ENCODE peak calls at places on chromosome 6, in nine cellular contexts. X is RPMI8226, E is GM04503, K is right cardiac atrium, G is epithelial cell of proximal tubule, A is NCI-H1105, Q is fibroblast of lung, Y is pulmonary artery endothelial cell, M is colonic mucosa. U is an unnamed sample.

GRCh38 chr6:165404703-165405102 is 95.3 kb upstream of the C6orf118 start:
- DNase-seq in X (no peak), E (no peak), K (no peak), G (no peak), A (no peak), Q (no peak), Y (no peak), M (no peak), U (no peak)

GRCh38 chr6:8889514-8889913 is 454.2 kb upstream of the SLC35B3 start:
- DNase-seq in X (no peak), E (no peak), K (no peak), G (no peak), A (no peak), Q (no peak), Y (no peak), M (no peak), U (no peak)

GRCh38 chr6:392441-393390 is 1.2 kb downstream of the IRF4 start:
- DNase-seq in X (peak), E (no peak), K (no peak), G (no peak), A (no peak), Q (peak), Y (no peak), M (no peak), U (no peak)

GRCh38 chr6:7916959-7917358 is 6.4 kb upstream of the TXNDC5 start:
- DNase-seq in X (peak), E (no peak), K (no peak), G (no peak), A (no peak), Q (no peak), Y (no peak), M (no peak), U (no peak)

GRCh38 chr6:121615493-121615892 is 180.0 kb downstream of the GJA1 start:
- DNase-seq in X (no peak), E (no peak), K (no peak), G (no peak), A (no peak), Q (no peak), Y (no peak), M (no peak), U (no peak)

GRCh38 chr6:5752282-5752681 is 254.4 kb downstream of the NRN1 start:
- DNase-seq in X (no peak), E (peak), K (no peak), G (no peak), A (no peak), Q (peak), Y (no peak), M (no peak), U (no peak)

GRCh38 chr6:43917878-43918382 is 147.9 kb downstream of the VEGFA start:
- DNase-seq in X (no peak), E (no peak), K (no peak), G (no peak), A (no peak), Q (peak), Y (no peak), M (no peak), U (no peak)

GRCh38 chr6:41965429-41966213 is 24.0 kb upstream of the CCND3 start:
- DNase-seq in X (no peak), E (no peak), K (no peak), G (no peak), A (no peak), Q (peak), Y (no peak), M (no peak), U (no peak)

GRCh38 chr6:114108119-114109002 is 137.4 kb upstream of the HDAC2 start:
- DNase-seq in X (peak), E (no peak), K (peak), G (no peak), A (peak), Q (peak), Y (peak), M (peak), U (peak)

GRCh38 chr6:8006208-8006607 is 58.0 kb downstream of the BLOC1S5 start:
- DNase-seq in X (peak), E (no peak), K (no peak), G (no peak), A (no peak), Q (peak), Y (no peak), M (no peak), U (no peak)

GRCh38 chr6:20317430-20317829 is 84.2 kb upstream of the E2F3 start:
- DNase-seq in X (no peak), E (no peak), K (no peak), G (no peak), A (no peak), Q (no peak), Y (no peak), M (no peak), U (no peak)

GRCh38 chr6:16320533-16321340 is 82.3 kb downstream of the GMPR start:
- DNase-seq in X (no peak), E (peak), K (no peak), G (no peak), A (no peak), Q (peak), Y (no peak), M (no peak), U (no peak)

GRCh38 chr6:134372603-134373281 is 54.8 kb upstream of the SGK1 start:
- DNase-seq in X (no peak), E (no peak), K (no peak), G (no peak), A (no peak), Q (peak), Y (no peak), M (peak), U (no peak)

GRCh38 chr6:110609101-110609500 is 132.7 kb upstream of the SLC22A16 start:
- DNase-seq in X (no peak), E (no peak), K (no peak), G (no peak), A (no peak), Q (no peak), Y (no peak), M (no peak), U (no peak)

GRCh38 chr6:132961122-132961521 is 146.8 kb downstream of the RPS12 start:
- DNase-seq in X (no peak), E (peak), K (no peak), G (no peak), A (no peak), Q (peak), Y (no peak), M (no peak), U (no peak)

GRCh38 chr6:163085426-163085825 is 329.1 kb upstream of the QKI start:
- DNase-seq in X (no peak), E (no peak), K (no peak), G (no peak), A (no peak), Q (no peak), Y (no peak), M (no peak), U (no peak)

GRCh38 chr6:27061235-27061993 is 186.1 kb upstream of the PRSS16 start:
- DNase-seq in X (no peak), E (no peak), K (no peak), G (no peak), A (no peak), Q (no peak), Y (no peak), M (no peak), U (no peak)

GRCh38 chr6:34679552-34680255 is 16.9 kb downstream of the ILRUN start:
- DNase-seq in X (no peak), E (no peak), K (no peak), G (no peak), A (no peak), Q (peak), Y (no peak), M (no peak), U (no peak)

GRCh38 chr6:148758492-148758891 is 11.7 kb downstream of the UST start:
- DNase-seq in X (peak), E (no peak), K (no peak), G (peak), A (no peak), Q (no peak), Y (no peak), M (peak), U (no peak)

GRCh38 chr6:125165256-125165655 is 11.7 kb downstream of the TPD52L1 start:
- DNase-seq in X (no peak), E (no peak), K (no peak), G (no peak), A (no peak), Q (peak), Y (no peak), M (no peak), U (no peak)

GRCh38 chr6:119325559-119326240 is 23.9 kb downstream of the MAN1A1 start:
- DNase-seq in X (no peak), E (no peak), K (no peak), G (no peak), A (no peak), Q (no peak), Y (no peak), M (no peak), U (no peak)

GRCh38 chr6:15682965-15683822 is 20.4 kb upstream of the DTNBP1 start:
- DNase-seq in X (peak), E (no peak), K (no peak), G (peak), A (no peak), Q (no peak), Y (no peak), M (peak), U (no peak)

GRCh38 chr6:156585859-156586258 is 191.3 kb upstream of the ARID1B start:
- DNase-seq in X (peak), E (no peak), K (no peak), G (no peak), A (peak), Q (no peak), Y (no peak), M (no peak), U (no peak)

GRCh38 chr6:45626087-45626891 is 248.6 kb upstream of the SUPT3H start:
- DNase-seq in X (no peak), E (peak), K (no peak), G (no peak), A (no peak), Q (peak), Y (no peak), M (no peak), U (no peak)

U was measured in BJ.